ENCODE peak calls at places on chromosomes 1 and 21, in five cellular contexts. One of them, this sample, is unnamed.

GRCh38 chr21:46007498-46007868 is 25.9 kb downstream of the COL6A1 start:
- DNase-seq in progenitor cell of endocrine pancreas: no peak
- DNase-seq in A549: no peak
- DNase-seq in hepatocyte: no peak
- DNase-seq in stomach: no peak
- DNase-seq in this sample: no peak

GRCh38 chr1:214460304-214460916 is 91.0 kb downstream of the PTPN14 start:
- DNase-seq in progenitor cell of endocrine pancreas: no peak
- DNase-seq in A549: no peak
- DNase-seq in hepatocyte: peak
- DNase-seq in stomach: no peak
- DNase-seq in this sample: no peak

GRCh38 chr21:45966995-45967394 is 14.6 kb upstream of the COL6A1 start:
- DNase-seq in progenitor cell of endocrine pancreas: no peak
- DNase-seq in A549: no peak
- DNase-seq in hepatocyte: no peak
- DNase-seq in stomach: no peak
- DNase-seq in this sample: no peak

GRCh38 chr1:117657031-117657430 is 51.2 kb downstream of the TENT5C start:
- DNase-seq in progenitor cell of endocrine pancreas: no peak
- DNase-seq in A549: no peak
- DNase-seq in hepatocyte: peak
- DNase-seq in stomach: no peak
- DNase-seq in this sample: no peak

GRCh38 chr1:159866905-159867304 is 4.4 kb upstream of the VSIG8 start:
- DNase-seq in progenitor cell of endocrine pancreas: no peak
- DNase-seq in A549: no peak
- DNase-seq in hepatocyte: no peak
- DNase-seq in stomach: no peak
- DNase-seq in this sample: no peak

GRCh38 chr1:50873458-50874187 is 86.4 kb downstream of the FAF1 start:
- DNase-seq in progenitor cell of endocrine pancreas: peak
- DNase-seq in A549: peak
- DNase-seq in hepatocyte: peak
- DNase-seq in stomach: peak
- DNase-seq in this sample: peak

GRCh38 chr1:57204942-57205787 is 218.7 kb downstream of the DAB1 start:
- DNase-seq in progenitor cell of endocrine pancreas: no peak
- DNase-seq in A549: no peak
- DNase-seq in hepatocyte: no peak
- DNase-seq in stomach: no peak
- DNase-seq in this sample: no peak

GRCh38 chr1:155026588-155026987 is 7.0 kb downstream of the DCST2 start:
- DNase-seq in progenitor cell of endocrine pancreas: no peak
- DNase-seq in A549: no peak
- DNase-seq in hepatocyte: no peak
- DNase-seq in stomach: no peak
- DNase-seq in this sample: no peak

DNA sequence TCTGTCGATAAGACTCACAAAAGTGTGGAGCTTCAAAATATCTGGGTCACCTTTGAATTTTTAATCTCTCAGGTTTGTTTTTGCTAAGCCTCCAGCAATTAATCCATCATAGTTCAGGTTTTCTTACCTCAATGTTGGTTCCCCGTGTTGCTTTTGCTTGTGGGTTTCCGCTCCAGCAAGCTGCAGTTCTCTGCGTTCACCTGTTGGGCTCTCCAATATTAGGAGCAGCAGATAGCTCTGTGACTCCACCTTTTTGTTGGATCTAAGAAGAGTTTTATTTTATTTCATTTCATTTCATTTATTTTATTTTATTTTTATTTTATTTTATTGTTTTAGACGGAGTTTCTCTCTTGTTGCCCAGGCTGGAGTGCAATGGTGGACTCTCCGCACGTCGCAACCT is 335.5 kb downstream of the COL11A1 start:
- DNase-seq in progenitor cell of endocrine pancreas: no peak
- DNase-seq in A549: no peak
- DNase-seq in hepatocyte: no peak
- DNase-seq in stomach: no peak
- DNase-seq in this sample: no peak
- TF ChIP-seq CTCF in progenitor cell of endocrine pancreas: no peak
- TF ChIP-seq CTCF in A549: no peak
- TF ChIP-seq CTCF in hepatocyte: no peak
- TF ChIP-seq CTCF in stomach: no peak
- TF ChIP-seq CTCF in this sample: no peak

GRCh38 chr1:33468972-33469371 is 3.5 kb upstream of the ZSCAN20 start:
- DNase-seq in progenitor cell of endocrine pancreas: no peak
- DNase-seq in A549: no peak
- DNase-seq in hepatocyte: no peak
- DNase-seq in stomach: no peak
- DNase-seq in this sample: no peak

GRCh38 chr1:33466159-33466558 is 6.3 kb upstream of the ZSCAN20 start:
- DNase-seq in progenitor cell of endocrine pancreas: no peak
- DNase-seq in A549: no peak
- DNase-seq in hepatocyte: no peak
- DNase-seq in stomach: no peak
- DNase-seq in this sample: no peak

GRCh38 chr1:33470495-33471012 is 1.9 kb upstream of the ZSCAN20 start:
- DNase-seq in progenitor cell of endocrine pancreas: no peak
- DNase-seq in A549: peak
- DNase-seq in hepatocyte: peak
- DNase-seq in stomach: peak
- DNase-seq in this sample: peak

GRCh38 chr1:33468559-33468958 is 3.9 kb upstream of the ZSCAN20 start:
- DNase-seq in progenitor cell of endocrine pancreas: no peak
- DNase-seq in A549: no peak
- DNase-seq in hepatocyte: no peak
- DNase-seq in stomach: no peak
- DNase-seq in this sample: no peak

DNA sequence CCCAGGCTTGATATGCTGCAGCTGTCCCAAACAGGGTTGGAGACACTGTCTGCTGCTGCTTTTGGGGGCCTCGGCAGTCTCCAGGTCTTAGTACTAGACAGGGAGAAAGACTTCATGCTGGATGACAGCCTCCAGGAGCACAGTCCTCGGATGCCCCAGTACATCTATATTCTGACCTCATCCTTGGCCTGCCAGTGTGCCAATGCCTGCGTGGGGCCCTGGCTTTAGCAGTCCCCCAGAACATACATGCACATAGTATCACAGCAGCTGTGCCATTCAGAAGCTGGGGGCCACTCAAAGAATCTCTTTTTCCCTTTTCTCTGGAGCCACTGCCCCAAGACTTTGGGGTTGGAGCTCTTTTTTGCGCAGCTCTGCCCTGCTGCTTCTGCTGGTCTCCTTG is 4.4 kb upstream of the ZSCAN20 start:
- DNase-seq in progenitor cell of endocrine pancreas: no peak
- DNase-seq in A549: no peak
- DNase-seq in hepatocyte: no peak
- DNase-seq in stomach: no peak
- DNase-seq in this sample: no peak
- TF ChIP-seq CTCF in progenitor cell of endocrine pancreas: no peak
- TF ChIP-seq CTCF in A549: no peak
- TF ChIP-seq CTCF in hepatocyte: no peak
- TF ChIP-seq CTCF in stomach: no peak
- TF ChIP-seq CTCF in this sample: no peak

GRCh38 chr1:93844262-93845045 is 34.6 kb downstream of the DNTTIP2 start:
- DNase-seq in progenitor cell of endocrine pancreas: no peak
- DNase-seq in A549: peak
- DNase-seq in hepatocyte: peak
- DNase-seq in stomach: peak
- DNase-seq in this sample: no peak

GRCh38 chr1:93847811-93848288 is 31.2 kb downstream of the DNTTIP2 start:
- DNase-seq in progenitor cell of endocrine pancreas: peak
- DNase-seq in A549: peak
- DNase-seq in hepatocyte: peak
- DNase-seq in stomach: peak
- DNase-seq in this sample: peak

GRCh38 chr1:93845554-93846150 is 33.4 kb downstream of the DNTTIP2 start:
- DNase-seq in progenitor cell of endocrine pancreas: no peak
- DNase-seq in A549: peak
- DNase-seq in hepatocyte: peak
- DNase-seq in stomach: no peak
- DNase-seq in this sample: peak

GRCh38 chr1:93846929-93847810 is 31.8 kb downstream of the DNTTIP2 start:
- DNase-seq in progenitor cell of endocrine pancreas: peak
- DNase-seq in A549: peak
- DNase-seq in hepatocyte: peak
- DNase-seq in stomach: peak
- DNase-seq in this sample: peak

GRCh38 chr1:93846151-93846928 is 32.7 kb downstream of the DNTTIP2 start:
- DNase-seq in progenitor cell of endocrine pancreas: peak
- DNase-seq in A549: peak
- DNase-seq in hepatocyte: peak
- DNase-seq in stomach: peak
- DNase-seq in this sample: peak
- TF ChIP-seq CTCF in progenitor cell of endocrine pancreas: peak
- TF ChIP-seq CTCF in A549: no peak
- TF ChIP-seq CTCF in hepatocyte: peak
- TF ChIP-seq CTCF in stomach: peak
- TF ChIP-seq CTCF in this sample: peak

GRCh38 chr1:180179162-180179957 is 24.7 kb downstream of the QSOX1 start:
- DNase-seq in progenitor cell of endocrine pancreas: no peak
- DNase-seq in A549: no peak
- DNase-seq in hepatocyte: no peak
- DNase-seq in stomach: no peak
- DNase-seq in this sample: peak
- TF ChIP-seq CTCF in progenitor cell of endocrine pancreas: no peak
- TF ChIP-seq CTCF in A549: no peak
- TF ChIP-seq CTCF in hepatocyte: no peak
- TF ChIP-seq CTCF in stomach: peak
- TF ChIP-seq CTCF in this sample: peak

DNA sequence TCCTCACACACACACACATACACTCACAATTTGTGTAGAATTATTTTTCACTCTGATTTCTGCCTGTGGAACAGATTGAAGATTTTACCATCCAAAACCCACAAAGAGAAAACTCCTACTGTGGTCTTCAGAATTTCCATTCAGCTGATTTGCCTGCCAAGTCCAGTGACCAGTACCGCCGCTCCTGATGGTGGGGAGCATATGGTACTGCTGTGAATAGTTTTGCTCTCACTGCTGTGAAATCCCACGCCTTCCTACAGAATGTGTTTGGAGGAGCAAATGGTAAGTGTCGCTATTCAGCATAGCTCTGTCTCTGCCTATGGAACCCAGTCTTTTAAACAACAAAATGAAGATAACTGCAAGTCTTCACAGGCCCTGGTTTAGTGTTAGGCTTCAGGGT is 629.5 kb downstream of the LMO4 start:
- DNase-seq in progenitor cell of endocrine pancreas: no peak
- DNase-seq in A549: no peak
- DNase-seq in hepatocyte: no peak
- DNase-seq in stomach: no peak
- DNase-seq in this sample: no peak
- TF ChIP-seq CTCF in progenitor cell of endocrine pancreas: no peak
- TF ChIP-seq CTCF in A549: no peak
- TF ChIP-seq CTCF in hepatocyte: no peak
- TF ChIP-seq CTCF in stomach: no peak
- TF ChIP-seq CTCF in this sample: no peak

DNA sequence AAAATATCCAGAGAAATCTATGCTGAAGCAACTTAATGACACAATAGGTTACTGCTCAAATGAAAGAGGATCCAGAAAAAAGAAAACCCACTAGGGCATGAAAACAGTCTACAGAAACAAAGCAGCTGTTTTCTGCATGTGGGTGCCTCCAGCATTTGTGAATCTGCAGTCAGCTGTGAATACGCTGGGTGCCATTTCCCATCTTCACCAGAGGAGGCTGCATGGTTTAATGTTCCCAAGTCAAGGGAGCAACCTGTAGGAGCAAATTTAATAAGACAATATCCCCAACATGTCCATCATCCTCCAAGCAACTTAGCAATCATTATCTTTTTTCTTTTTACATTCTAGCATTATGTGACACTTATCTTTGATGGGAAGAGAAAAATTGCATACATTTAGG is 396.6 kb downstream of the BRINP2 start:
- DNase-seq in progenitor cell of endocrine pancreas: no peak
- DNase-seq in A549: peak
- DNase-seq in hepatocyte: no peak
- DNase-seq in stomach: no peak
- DNase-seq in this sample: no peak
- TF ChIP-seq CTCF in progenitor cell of endocrine pancreas: peak
- TF ChIP-seq CTCF in A549: no peak
- TF ChIP-seq CTCF in hepatocyte: peak
- TF ChIP-seq CTCF in stomach: peak
- TF ChIP-seq CTCF in this sample: peak

GRCh38 chr1:200410566-200410878 is 686 bp upstream of the ZNF281 start:
- DNase-seq in progenitor cell of endocrine pancreas: no peak
- DNase-seq in A549: no peak
- DNase-seq in hepatocyte: peak
- DNase-seq in stomach: no peak
- DNase-seq in this sample: no peak

GRCh38 chr1:200409761-200410565 is at the start of gene ZNF281:
- DNase-seq in progenitor cell of endocrine pancreas: peak
- DNase-seq in A549: peak
- DNase-seq in hepatocyte: peak
- DNase-seq in stomach: peak
- DNase-seq in this sample: peak

GRCh38 chr1:200406161-200406797 is 3.6 kb downstream of the ZNF281 start:
- DNase-seq in progenitor cell of endocrine pancreas: no peak
- DNase-seq in A549: no peak
- DNase-seq in hepatocyte: no peak
- DNase-seq in stomach: no peak
- DNase-seq in this sample: no peak

GRCh38 chr1:200411406-200412257 is 1.8 kb upstream of the ZNF281 start:
- DNase-seq in progenitor cell of endocrine pancreas: no peak
- DNase-seq in A549: no peak
- DNase-seq in hepatocyte: peak
- DNase-seq in stomach: no peak
- DNase-seq in this sample: no peak

DNA sequence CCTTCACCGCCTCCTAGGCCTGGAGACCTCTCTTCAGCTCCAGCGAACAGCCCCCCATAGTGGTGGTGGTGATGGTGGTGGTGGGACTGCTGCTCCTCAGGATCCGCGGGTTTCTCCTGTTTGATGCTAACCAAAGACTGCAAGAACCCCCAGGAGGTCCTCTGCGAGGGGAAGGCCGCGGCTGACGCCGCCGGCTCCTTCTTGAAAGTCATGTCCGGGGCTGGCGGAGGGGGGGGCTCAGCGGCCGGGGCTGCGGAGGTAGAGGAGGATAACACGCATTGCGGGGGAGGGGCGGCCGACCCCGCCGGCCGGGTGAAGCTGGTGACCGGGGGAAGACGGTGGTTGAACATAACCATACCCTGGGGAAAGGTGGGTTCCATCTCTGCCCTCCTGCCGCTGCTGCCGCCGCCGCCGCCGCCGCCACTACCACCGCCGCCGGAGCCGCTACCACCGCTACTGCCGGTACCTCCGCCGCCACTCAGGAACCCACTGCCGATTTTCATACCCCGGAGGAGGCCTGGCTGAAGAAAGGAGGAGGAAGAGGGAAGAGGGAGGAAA is 554 bp downstream of the ZNF281 start:
- DNase-seq in progenitor cell of endocrine pancreas: peak
- DNase-seq in A549: no peak
- DNase-seq in hepatocyte: peak
- DNase-seq in stomach: peak
- DNase-seq in this sample: peak
- TF ChIP-seq CTCF in progenitor cell of endocrine pancreas: no peak
- TF ChIP-seq CTCF in A549: no peak
- TF ChIP-seq CTCF in hepatocyte: no peak
- TF ChIP-seq CTCF in stomach: no peak
- TF ChIP-seq CTCF in this sample: no peak

This sample was measured in glutamatergic neuron.